ENCODE peak calls at places on chromosomes 1 and 21, in ten cellular contexts. C is activated CD8-positive, alpha-beta T cell treated with anti-CD3 and anti-CD28 coated beads for 36 hours; J is NCI-H748 treated with DMSO at 0.1 percent for 48 hours; Y is GM04504; U is left cardiac atrium; N is GM23248; S is NCI-H226; K is pancreas; O is GM18507; L is GM04503. Q is an unnamed sample.

GRCh38 chr1:21508580-21509350 is 458 bp upstream of the ALPL start:
- DNase-seq in C (peak; percentile 78), J (no peak), Y (no peak), U (peak; percentile 84), N (peak; percentile 81), S (peak; percentile 21), K (peak; percentile 80), O (peak; percentile 56), L (no peak), Q (peak; percentile 41)

GRCh38 chr1:210516675-210517459 is 188.2 kb downstream of the HHAT start:
- DNase-seq in C (no peak), J (no peak), Y (no peak), U (no peak), N (no peak), S (no peak), K (no peak), O (no peak), L (no peak), Q (no peak)

GRCh38 chr1:46489638-46490602 is at the start of gene DMBX1:
- DNase-seq in C (peak; percentile 51), J (peak; percentile 51), Y (no peak), U (no peak), N (peak; percentile 58), S (no peak), K (peak; percentile 56), O (no peak), L (no peak), Q (peak; percentile 20)

GRCh38 chr1:208118306-208118705 is 125.9 kb downstream of the PLXNA2 start:
- DNase-seq in C (no peak), J (no peak), Y (no peak), U (no peak), N (no peak), S (no peak), K (no peak), O (no peak), L (no peak), Q (no peak)

GRCh38 chr1:181391297-181391905 is 91.9 kb upstream of the CACNA1E start:
- DNase-seq in C (no peak), J (no peak), Y (no peak), U (no peak), N (no peak), S (no peak), K (no peak), O (no peak), L (no peak), Q (no peak)

GRCh38 chr1:63557365-63557987 is 34.2 kb downstream of the EFCAB7 start:
- DNase-seq in C (peak; percentile 56), J (no peak), Y (no peak), U (no peak), N (peak; percentile 68), S (no peak), K (no peak), O (no peak), L (no peak), Q (no peak)

GRCh38 chr1:179007233-179007632 is 18.5 kb upstream of the FAM20B start:
- DNase-seq in C (no peak), J (no peak), Y (no peak), U (no peak), N (peak; percentile 15), S (no peak), K (no peak), O (no peak), L (no peak), Q (no peak)

GRCh38 chr1:219085082-219085481 is 88.6 kb upstream of the LYPLAL1 start:
- DNase-seq in C (no peak), J (no peak), Y (peak; percentile 77), U (no peak), N (peak; percentile 79), S (no peak), K (no peak), O (no peak), L (peak; percentile 79), Q (no peak)

GRCh38 chr21:42964086-42964485 is 10.3 kb upstream of the PKNOX1 start:
- DNase-seq in C (no peak), J (no peak), Y (no peak), U (no peak), N (no peak), S (no peak), K (no peak), O (no peak), L (no peak), Q (no peak)

GRCh38 chr1:203320546-203321272 is 15.4 kb downstream of the BTG2 start:
- DNase-seq in C (peak; percentile 82), J (peak; percentile 86), Y (no peak), U (no peak), N (peak; percentile 53), S (peak; percentile 47), K (peak; percentile 57), O (peak; percentile 37), L (no peak), Q (peak; percentile 67)

GRCh38 chr1:29201595-29202051 is 19.9 kb upstream of the SRSF4 start:
- DNase-seq in C (peak; percentile 43), J (no peak), Y (no peak), U (no peak), N (no peak), S (no peak), K (no peak), O (no peak), L (no peak), Q (no peak)

GRCh38 chr1:192529031-192529755 is 46.4 kb upstream of the RGS1 start:
- DNase-seq in C (no peak), J (no peak), Y (no peak), U (no peak), N (no peak), S (no peak), K (no peak), O (no peak), L (no peak), Q (no peak)

GRCh38 chr21:15749045-15749867 is 19.5 kb downstream of the USP25 start:
- DNase-seq in C (no peak), J (no peak), Y (no peak), U (no peak), N (no peak), S (no peak), K (no peak), O (no peak), L (no peak), Q (no peak)

GRCh38 chr1:226664413-226665101 is 74.5 kb downstream of the ITPKB start:
- DNase-seq in C (no peak), J (no peak), Y (peak; percentile 67), U (peak; percentile 75), N (peak; percentile 91), S (no peak), K (peak; percentile 55), O (no peak), L (peak; percentile 84), Q (no peak)

GRCh38 chr1:94755675-94756074 is 64.5 kb upstream of the SLC44A3 start:
- DNase-seq in C (no peak), J (no peak), Y (peak; percentile 92), U (no peak), N (peak; percentile 90), S (no peak), K (no peak), O (no peak), L (peak; percentile 95), Q (no peak)

Q was measured in activated T-helper 2 cell treated with anti-CD3 and anti-CD28 coated beads, Interferon-gamma antibody, Interleukin-2, Interleukin-4, amounts not matched to agents 10 μg/mL and 5 μg/mL and 100 μg/mL, durations not matched to agents 14 hours and 24 hours and 36 hours.